ENCODE peak calls at places on chromosomes 7 and 10, in four cellular contexts. One of them, this sample, is unnamed.

GRCh38 chr10:3486346-3487065 is 298.5 kb downstream of the KLF6 start:
- DNase-seq in GM12878: no peak
- DNase-seq in HepG2: peak
- DNase-seq in K562: no peak
- DNase-seq in this sample: peak

GRCh38 chr10:122692744-122693143 is 6.9 kb downstream of the C10orf120 start:
- DNase-seq in GM12878: no peak
- DNase-seq in HepG2: no peak
- DNase-seq in K562: no peak
- DNase-seq in this sample: no peak

GRCh38 chr7:38822556-38822955 is 86.4 kb downstream of the VPS41 start:
- DNase-seq in GM12878: no peak
- DNase-seq in HepG2: no peak
- DNase-seq in K562: peak
- DNase-seq in this sample: no peak

GRCh38 chr7:148944935-148945934 is 61.1 kb upstream of the EZH2 start:
- DNase-seq in GM12878: no peak
- DNase-seq in HepG2: no peak
- DNase-seq in K562: no peak
- DNase-seq in this sample: no peak

GRCh38 chr10:114876602-114877300 is 55.2 kb downstream of the FHIP2A start:
- DNase-seq in GM12878: peak
- DNase-seq in HepG2: peak
- DNase-seq in K562: peak
- DNase-seq in this sample: peak

GRCh38 chr7:28409716-28410627 is 2.3 kb upstream of the CREB5 start:
- DNase-seq in GM12878: no peak
- DNase-seq in HepG2: no peak
- DNase-seq in K562: no peak
- DNase-seq in this sample: peak

GRCh38 chr10:35585903-35586535 is 19.1 kb upstream of the GJD4 start:
- DNase-seq in GM12878: no peak
- DNase-seq in HepG2: peak
- DNase-seq in K562: no peak
- DNase-seq in this sample: no peak

GRCh38 chr10:18238875-18239485 is 98.8 kb downstream of the CACNB2 start:
- DNase-seq in GM12878: no peak
- DNase-seq in HepG2: peak
- DNase-seq in K562: peak
- DNase-seq in this sample: no peak

GRCh38 chr10:3935933-3936359 is 150.9 kb upstream of the KLF6 start:
- DNase-seq in GM12878: no peak
- DNase-seq in HepG2: no peak
- DNase-seq in K562: no peak
- DNase-seq in this sample: no peak

GRCh38 chr10:27950165-27950564 is 48.7 kb downstream of the ODAD2 start:
- DNase-seq in GM12878: no peak
- DNase-seq in HepG2: no peak
- DNase-seq in K562: no peak
- DNase-seq in this sample: no peak

GRCh38 chr7:116630932-116631449 is 41.0 kb upstream of the MET start:
- DNase-seq in GM12878: no peak
- DNase-seq in HepG2: peak
- DNase-seq in K562: peak
- DNase-seq in this sample: no peak

GRCh38 chr10:112880633-112881530 is 69.2 kb upstream of the TCF7L2 start:
- DNase-seq in GM12878: no peak
- DNase-seq in HepG2: no peak
- DNase-seq in K562: no peak
- DNase-seq in this sample: no peak

GRCh38 chr7:80330434-80330833 is 181.4 kb downstream of the GNAT3 start:
- DNase-seq in GM12878: no peak
- DNase-seq in HepG2: no peak
- DNase-seq in K562: no peak
- DNase-seq in this sample: no peak

GRCh38 chr7:64905133-64905532 is 2.1 kb downstream of the ZNF273 start:
- DNase-seq in GM12878: no peak
- DNase-seq in HepG2: peak
- DNase-seq in K562: peak
- DNase-seq in this sample: no peak

GRCh38 chr7:26533163-26533562 is 241.5 kb downstream of the SNX10 start:
- DNase-seq in GM12878: no peak
- DNase-seq in HepG2: no peak
- DNase-seq in K562: no peak
- DNase-seq in this sample: no peak

GRCh38 chr10:80537705-80538480 is at the start of gene SH2D4B:
- DNase-seq in GM12878: no peak
- DNase-seq in HepG2: no peak
- DNase-seq in K562: no peak
- DNase-seq in this sample: no peak
- TF ChIP-seq ETV6 in GM12878: no peak
- TF ChIP-seq ETV6 in HepG2: no peak
- TF ChIP-seq ETV6 in K562: no peak
- TF ChIP-seq ETV6 in this sample: no peak

DNA sequence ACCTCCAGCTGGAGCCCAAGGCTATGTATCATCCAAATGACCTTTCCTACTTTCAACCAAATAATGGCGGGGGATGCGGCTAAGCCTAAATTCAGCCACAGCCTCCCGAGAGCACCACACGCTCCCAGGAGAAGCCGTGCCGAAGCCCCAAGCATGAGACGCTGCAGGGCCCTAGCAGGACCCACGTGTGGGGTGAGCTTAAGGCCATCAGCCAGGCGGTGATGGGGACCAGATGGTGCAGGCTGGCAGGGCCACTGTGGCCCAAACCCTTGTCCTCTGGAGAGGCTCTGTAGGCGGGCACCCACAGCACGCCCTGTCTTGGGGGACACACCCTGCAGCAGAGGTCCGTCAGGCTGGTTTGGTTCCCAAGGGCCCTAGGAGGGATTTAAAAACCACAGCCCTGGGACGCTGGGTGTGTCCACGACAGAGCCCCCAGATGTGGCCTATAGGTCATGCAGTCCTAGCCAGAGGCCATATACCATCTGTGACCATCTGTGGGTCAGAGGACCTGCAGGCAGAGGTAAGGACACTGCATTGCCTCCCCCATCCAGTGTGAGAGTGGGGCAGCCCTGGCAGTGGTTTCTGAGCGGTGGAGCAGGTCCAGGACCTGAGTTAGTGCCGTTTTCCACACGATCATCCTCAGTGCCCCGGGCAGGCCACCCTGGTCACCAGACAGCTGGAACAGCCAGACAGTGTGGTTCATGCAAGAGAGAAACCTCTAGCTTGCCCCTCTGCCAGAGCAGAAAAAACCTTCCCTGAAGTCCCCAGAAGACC is 39.6 kb upstream of the INPP5A start:
- DNase-seq in GM12878: no peak
- DNase-seq in HepG2: no peak
- DNase-seq in K562: peak
- DNase-seq in this sample: peak
- TF ChIP-seq ETV6 in GM12878: no peak
- TF ChIP-seq ETV6 in HepG2: no peak
- TF ChIP-seq ETV6 in K562: no peak
- TF ChIP-seq ETV6 in this sample: no peak

GRCh38 chr10:107075117-107075516 is 89.4 kb downstream of the SORCS1 start:
- DNase-seq in GM12878: no peak
- DNase-seq in HepG2: no peak
- DNase-seq in K562: no peak
- DNase-seq in this sample: no peak

GRCh38 chr10:107072028-107072427 is 92.5 kb downstream of the SORCS1 start:
- DNase-seq in GM12878: no peak
- DNase-seq in HepG2: no peak
- DNase-seq in K562: no peak
- DNase-seq in this sample: peak

GRCh38 chr10:107071301-107071700 is 93.2 kb downstream of the SORCS1 start:
- DNase-seq in GM12878: no peak
- DNase-seq in HepG2: no peak
- DNase-seq in K562: no peak
- DNase-seq in this sample: no peak

GRCh38 chr10:107067843-107068242 is 96.7 kb downstream of the SORCS1 start:
- DNase-seq in GM12878: no peak
- DNase-seq in HepG2: no peak
- DNase-seq in K562: no peak
- DNase-seq in this sample: no peak

GRCh38 chr10:107072786-107073185 is 91.7 kb downstream of the SORCS1 start:
- DNase-seq in GM12878: no peak
- DNase-seq in HepG2: no peak
- DNase-seq in K562: no peak
- DNase-seq in this sample: no peak
- TF ChIP-seq ETV6 in GM12878: no peak
- TF ChIP-seq ETV6 in HepG2: no peak
- TF ChIP-seq ETV6 in K562: no peak
- TF ChIP-seq ETV6 in this sample: no peak

GRCh38 chr10:63703113-63703670 is 182.0 kb downstream of the REEP3 start:
- DNase-seq in GM12878: peak
- DNase-seq in HepG2: no peak
- DNase-seq in K562: peak
- DNase-seq in this sample: no peak

GRCh38 chr10:63700209-63700934 is 179.2 kb downstream of the REEP3 start:
- DNase-seq in GM12878: no peak
- DNase-seq in HepG2: no peak
- DNase-seq in K562: no peak
- DNase-seq in this sample: no peak

GRCh38 chr10:63700935-63701263 is 179.7 kb downstream of the REEP3 start:
- DNase-seq in GM12878: no peak
- DNase-seq in HepG2: no peak
- DNase-seq in K562: no peak
- DNase-seq in this sample: no peak

GRCh38 chr10:63702107-63702506 is 180.9 kb downstream of the REEP3 start:
- DNase-seq in GM12878: no peak
- DNase-seq in HepG2: no peak
- DNase-seq in K562: no peak
- DNase-seq in this sample: no peak

DNA sequence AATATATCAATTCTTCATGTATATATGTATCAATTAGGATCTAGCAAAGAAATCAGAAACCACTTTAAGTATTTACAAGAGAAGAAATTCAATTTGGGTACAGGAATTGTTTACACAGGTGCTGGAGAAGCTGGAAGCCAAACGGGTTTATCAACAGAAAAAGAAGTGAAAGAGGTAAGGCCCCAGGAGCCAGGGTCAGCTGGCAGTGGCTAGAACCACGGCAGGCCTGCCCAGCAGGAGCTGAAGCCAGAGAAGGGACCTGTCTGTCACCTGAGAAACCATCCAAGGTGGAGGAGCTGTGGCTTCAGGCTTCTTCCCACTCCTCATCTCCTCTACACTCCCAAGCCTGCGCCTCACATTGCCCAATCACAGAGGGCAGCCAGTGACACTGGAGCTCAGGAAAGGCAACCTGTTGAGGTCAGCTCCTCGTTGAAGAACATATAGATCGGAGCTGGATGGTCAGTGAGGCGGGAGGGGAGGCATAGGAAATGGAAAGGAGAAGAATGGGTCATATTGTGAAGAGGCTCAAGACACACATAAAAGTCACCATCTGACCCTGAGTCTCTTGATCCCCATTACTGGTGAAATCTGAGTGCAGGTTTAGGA is 182.6 kb downstream of the REEP3 start:
- DNase-seq in GM12878: no peak
- DNase-seq in HepG2: no peak
- DNase-seq in K562: no peak
- DNase-seq in this sample: no peak
- TF ChIP-seq ETV6 in GM12878: no peak
- TF ChIP-seq ETV6 in HepG2: no peak
- TF ChIP-seq ETV6 in K562: no peak
- TF ChIP-seq ETV6 in this sample: no peak

GRCh38 chr10:26544932-26545331 is 106.8 kb downstream of the APBB1IP start:
- DNase-seq in GM12878: peak
- DNase-seq in HepG2: no peak
- DNase-seq in K562: no peak
- DNase-seq in this sample: no peak

GRCh38 chr10:26543567-26544306 is 105.6 kb downstream of the APBB1IP start:
- DNase-seq in GM12878: peak
- DNase-seq in HepG2: no peak
- DNase-seq in K562: no peak
- DNase-seq in this sample: no peak

DNA sequence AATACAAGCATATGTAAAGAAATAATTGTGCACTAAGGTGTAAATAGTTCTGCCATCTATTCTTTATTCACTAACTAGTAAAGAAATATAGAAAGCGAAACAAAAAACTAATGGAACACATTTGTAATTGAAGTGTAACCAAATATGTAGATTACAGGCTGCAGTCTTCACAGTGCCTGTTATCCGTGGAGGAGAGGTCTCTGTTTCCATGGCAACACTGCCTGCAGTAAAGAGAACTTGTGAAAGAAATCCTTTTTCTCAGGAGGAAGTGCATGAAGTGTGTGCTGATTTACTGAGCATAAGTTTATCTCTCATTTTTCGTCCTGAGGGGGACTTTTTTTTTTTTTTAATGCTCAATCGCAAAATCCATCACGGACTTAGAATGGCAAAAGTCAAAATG is 102.5 kb downstream of the APBB1IP start:
- DNase-seq in GM12878: peak
- DNase-seq in HepG2: no peak
- DNase-seq in K562: no peak
- DNase-seq in this sample: no peak
- TF ChIP-seq ETV6 in GM12878: no peak
- TF ChIP-seq ETV6 in HepG2: no peak
- TF ChIP-seq ETV6 in K562: no peak
- TF ChIP-seq ETV6 in this sample: no peak

GRCh38 chr7:17558558-17559332 is 260.3 kb downstream of the AHR start:
- DNase-seq in GM12878: no peak
- DNase-seq in HepG2: no peak
- DNase-seq in K562: no peak
- DNase-seq in this sample: no peak
- TF ChIP-seq ETV6 in GM12878: no peak
- TF ChIP-seq ETV6 in HepG2: no peak
- TF ChIP-seq ETV6 in K562: no peak
- TF ChIP-seq ETV6 in this sample: no peak

This sample was measured in WTC11.